ENCODE peak calls at places on chromosome 11, in four cellular contexts. One of them, this sample, is unnamed.

GRCh38 chr11:109704432-109704831 is 282.4 kb downstream of the C11orf87 start:
- DNase-seq in tibial artery: no peak
- DNase-seq in AG09309: no peak
- DNase-seq in astrocyte of the cerebellum: no peak
- DNase-seq in this sample: no peak

GRCh38 chr11:30984442-30984816 is 385.1 kb downstream of the DCDC1 start:
- DNase-seq in astrocyte of the cerebellum: peak; percentile 20
- DNase-seq in tibial artery: no peak
- DNase-seq in AG09309: no peak
- DNase-seq in this sample: no peak

GRCh38 chr11:111379500-111380136 is 543 bp upstream of the POU2AF1 start:
- DNase-seq in AG09309: no peak
- DNase-seq in astrocyte of the cerebellum: no peak
- DNase-seq in tibial artery: no peak
- DNase-seq in this sample: no peak

GRCh38 chr11:32991898-32992297 is 23.8 kb upstream of the DEPDC7 start:
- DNase-seq in AG09309: no peak
- DNase-seq in tibial artery: no peak
- DNase-seq in astrocyte of the cerebellum: no peak
- DNase-seq in this sample: no peak

GRCh38 chr11:15379483-15379882 is 264.8 kb downstream of the INSC start:
- DNase-seq in astrocyte of the cerebellum: no peak
- DNase-seq in tibial artery: no peak
- DNase-seq in AG09309: no peak
- DNase-seq in this sample: no peak

GRCh38 chr11:102341844-102342318 is 5.1 kb upstream of the BIRC2 start:
- DNase-seq in tibial artery: peak; percentile 83
- DNase-seq in AG09309: peak; percentile 57
- DNase-seq in astrocyte of the cerebellum: peak; percentile 78
- DNase-seq in this sample: no peak

GRCh38 chr11:32555885-32556284 is 27.7 kb upstream of the EIF3M start:
- DNase-seq in tibial artery: no peak
- DNase-seq in AG09309: no peak
- DNase-seq in astrocyte of the cerebellum: no peak
- DNase-seq in this sample: no peak

GRCh38 chr11:1336836-1337646 is 27.6 kb upstream of the TOLLIP start:
- DNase-seq in tibial artery: no peak
- DNase-seq in AG09309: no peak
- DNase-seq in astrocyte of the cerebellum: no peak
- DNase-seq in this sample: no peak

GRCh38 chr11:45150943-45151342 is 4.5 kb downstream of the PRDM11 start:
- DNase-seq in AG09309: no peak
- DNase-seq in astrocyte of the cerebellum: no peak
- DNase-seq in tibial artery: no peak
- DNase-seq in this sample: no peak

GRCh38 chr11:2772544-2773031 is 72.8 kb upstream of the KCNQ1OT1 start:
- DNase-seq in AG09309: no peak
- DNase-seq in astrocyte of the cerebellum: no peak
- DNase-seq in tibial artery: no peak
- DNase-seq in this sample: peak; percentile 44

GRCh38 chr11:108538022-108538424 is 39.8 kb upstream of the POGLUT3 start:
- DNase-seq in astrocyte of the cerebellum: no peak
- DNase-seq in tibial artery: no peak
- DNase-seq in AG09309: no peak
- DNase-seq in this sample: no peak

GRCh38 chr11:27471588-27472397 is 797 bp downstream of the LGR4 start:
- DNase-seq in tibial artery: peak; percentile 45
- DNase-seq in astrocyte of the cerebellum: no peak
- DNase-seq in AG09309: no peak
- DNase-seq in this sample: peak; percentile 63

GRCh38 chr11:78615724-78616123 is 41.1 kb upstream of the NARS2 start:
- DNase-seq in astrocyte of the cerebellum: no peak
- DNase-seq in tibial artery: no peak
- DNase-seq in AG09309: no peak
- DNase-seq in this sample: no peak

GRCh38 chr11:115430345-115430744 is 73.9 kb downstream of the CADM1 start:
- DNase-seq in AG09309: no peak
- DNase-seq in astrocyte of the cerebellum: no peak
- DNase-seq in tibial artery: no peak
- DNase-seq in this sample: no peak

GRCh38 chr11:92540113-92540512 is 315.5 kb downstream of the FAT3 start:
- DNase-seq in tibial artery: no peak
- DNase-seq in AG09309: no peak
- DNase-seq in astrocyte of the cerebellum: no peak
- DNase-seq in this sample: no peak

GRCh38 chr11:130858215-130858614 is 58.1 kb downstream of the SNX19 start:
- DNase-seq in tibial artery: no peak
- DNase-seq in astrocyte of the cerebellum: no peak
- DNase-seq in AG09309: no peak
- DNase-seq in this sample: no peak

GRCh38 chr11:405976-406795 is 8.6 kb downstream of the SIGIRR start:
- DNase-seq in AG09309: no peak
- DNase-seq in astrocyte of the cerebellum: no peak
- DNase-seq in tibial artery: no peak
- DNase-seq in this sample: no peak

GRCh38 chr11:129992161-129992944 is 10.3 kb downstream of the PRDM10 start:
- DNase-seq in AG09309: no peak
- DNase-seq in tibial artery: no peak
- DNase-seq in astrocyte of the cerebellum: no peak
- DNase-seq in this sample: no peak

GRCh38 chr11:2208691-2209369 is 37.2 kb upstream of the TH start:
- DNase-seq in AG09309: no peak
- DNase-seq in astrocyte of the cerebellum: no peak
- DNase-seq in tibial artery: peak; percentile 9
- DNase-seq in this sample: peak; percentile 37

GRCh38 chr11:79160786-79161403 is 279.9 kb downstream of the TENM4 start:
- DNase-seq in AG09309: no peak
- DNase-seq in tibial artery: no peak
- DNase-seq in astrocyte of the cerebellum: no peak
- DNase-seq in this sample: no peak

GRCh38 chr11:27201454-27202302 is 161.1 kb downstream of the BBOX1 start:
- DNase-seq in tibial artery: peak; percentile 58
- DNase-seq in AG09309: peak; percentile 87
- DNase-seq in astrocyte of the cerebellum: no peak
- DNase-seq in this sample: no peak

GRCh38 chr11:76362716-76363115 is 18.2 kb downstream of the THAP12 start:
- DNase-seq in AG09309: no peak
- DNase-seq in tibial artery: no peak
- DNase-seq in astrocyte of the cerebellum: no peak
- DNase-seq in this sample: no peak

GRCh38 chr11:16612801-16613400 is 125.5 kb upstream of the C11orf58 start:
- DNase-seq in astrocyte of the cerebellum: no peak
- DNase-seq in AG09309: no peak
- DNase-seq in tibial artery: no peak
- DNase-seq in this sample: no peak

GRCh38 chr11:128187829-128188228 is 399.5 kb downstream of the ETS1 start:
- DNase-seq in tibial artery: no peak
- DNase-seq in astrocyte of the cerebellum: no peak
- DNase-seq in AG09309: no peak
- DNase-seq in this sample: no peak

GRCh38 chr11:77529685-77530084 is 55.8 kb upstream of the PAK1 start:
- DNase-seq in tibial artery: no peak
- DNase-seq in astrocyte of the cerebellum: no peak
- DNase-seq in AG09309: no peak
- DNase-seq in this sample: no peak

GRCh38 chr11:130980463-130980862 is 64.2 kb upstream of the SNX19 start:
- DNase-seq in AG09309: no peak
- DNase-seq in astrocyte of the cerebellum: no peak
- DNase-seq in tibial artery: no peak
- DNase-seq in this sample: no peak

DNA sequence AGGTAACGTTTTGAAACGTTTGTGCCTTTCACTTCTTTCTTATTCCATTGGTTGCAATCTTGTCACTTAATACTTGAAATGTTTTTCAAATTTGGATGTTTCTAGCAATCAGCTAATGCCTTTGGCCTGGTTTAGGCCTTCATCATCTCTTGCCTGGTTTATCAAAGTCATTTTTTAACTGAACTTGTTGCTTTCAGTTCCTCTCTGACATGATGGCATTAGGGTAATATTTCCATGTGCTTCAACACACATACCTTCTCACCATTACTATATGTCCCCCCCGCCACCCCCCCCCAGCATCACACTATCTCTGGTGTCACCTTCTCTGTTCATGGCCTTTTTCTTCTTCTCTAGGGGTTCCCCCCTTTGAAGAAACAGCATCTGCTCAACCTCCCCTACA is 1.5 kb upstream of the SYT9 start:
- DNase-seq in AG09309: no peak
- DNase-seq in tibial artery: no peak
- DNase-seq in astrocyte of the cerebellum: no peak
- DNase-seq in this sample: no peak
- TF ChIP-seq CTCF in AG09309: no peak
- TF ChIP-seq CTCF in tibial artery: no peak
- TF ChIP-seq CTCF in astrocyte of the cerebellum: no peak
- TF ChIP-seq CTCF in this sample: no peak

DNA sequence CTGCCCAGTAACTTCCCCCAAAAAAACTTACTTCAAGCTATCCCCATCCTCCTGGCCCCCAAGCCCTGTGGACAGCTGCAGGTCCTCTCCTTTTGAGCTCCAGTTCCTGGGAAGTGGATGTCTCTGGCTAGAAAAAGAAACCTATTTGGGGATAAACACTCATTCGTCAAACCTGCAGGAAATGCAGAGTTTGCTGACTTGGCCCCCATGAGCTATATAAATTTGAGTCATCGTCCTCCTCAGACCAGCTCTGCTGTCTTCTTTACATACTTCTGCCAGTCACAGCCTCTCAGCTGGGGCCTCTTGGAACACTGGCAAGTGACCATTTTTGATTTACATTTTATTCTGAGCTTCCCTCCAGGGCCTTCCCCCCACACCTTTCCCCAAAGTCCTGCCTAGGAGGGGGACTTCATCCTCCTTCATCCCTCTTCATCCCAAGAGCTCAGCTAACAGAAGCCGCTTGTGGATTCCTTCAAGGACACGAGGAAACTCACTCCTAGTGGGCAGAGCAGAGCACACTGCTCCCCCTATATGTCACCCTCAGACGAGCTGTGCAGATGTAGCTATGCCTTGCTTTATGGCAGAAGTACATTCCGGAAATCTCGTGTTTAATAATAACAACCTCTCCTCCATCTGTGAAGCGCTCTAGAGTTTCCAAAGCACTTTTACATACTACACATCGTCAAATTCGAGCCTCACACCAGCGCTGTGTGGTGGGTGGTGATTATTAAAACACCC is 131.8 kb downstream of the FEZ1 start:
- DNase-seq in AG09309: no peak
- DNase-seq in tibial artery: no peak
- DNase-seq in astrocyte of the cerebellum: no peak
- DNase-seq in this sample: no peak
- TF ChIP-seq CTCF in AG09309: no peak
- TF ChIP-seq CTCF in tibial artery: no peak
- TF ChIP-seq CTCF in astrocyte of the cerebellum: peak; percentile 35
- TF ChIP-seq CTCF in this sample: no peak

GRCh38 chr11:17846852-17847453 is 112.4 kb downstream of the KCNC1 start:
- DNase-seq in tibial artery: no peak
- DNase-seq in astrocyte of the cerebellum: peak; percentile 18
- DNase-seq in AG09309: no peak
- DNase-seq in this sample: no peak
- TF ChIP-seq CTCF in tibial artery: no peak
- TF ChIP-seq CTCF in astrocyte of the cerebellum: peak; percentile 41
- TF ChIP-seq CTCF in AG09309: peak; percentile 39
- TF ChIP-seq CTCF in this sample: no peak

GRCh38 chr11:10298342-10298741 is 4.3 kb upstream of the SBF2 start:
- DNase-seq in tibial artery: no peak
- DNase-seq in astrocyte of the cerebellum: peak; percentile 83
- DNase-seq in AG09309: no peak
- DNase-seq in this sample: no peak
- TF ChIP-seq CTCF in tibial artery: no peak
- TF ChIP-seq CTCF in astrocyte of the cerebellum: peak; percentile 44
- TF ChIP-seq CTCF in AG09309: peak; percentile 32
- TF ChIP-seq CTCF in this sample: no peak